ENCODE peak calls at places on chromosomes 1 and 21, in seven cellular contexts. O is nephron progenitor cell, A is mammary epithelial cell, D is psoas muscle, I is PC-3, L is fibroblast of pulmonary artery, H is cardiac muscle cell. X is an unnamed sample.

GRCh38 chr1:179141592-179142244 is 59.8 kb downstream of the TOR3A start:
- DNase-seq in I (peak), A (peak), H (peak), O (no peak), L (peak), D (no peak), X (no peak)

GRCh38 chr1:106526650-106527049 is 529.8 kb upstream of the PRMT6 start:
- DNase-seq in A (peak), D (no peak), I (peak), O (no peak), H (peak), L (peak), X (no peak)

GRCh38 chr1:181119076-181119989 is 30.8 kb downstream of the IER5 start:
- DNase-seq in O (no peak), D (no peak), L (no peak), A (peak), H (no peak), I (peak), X (no peak)

GRCh38 chr1:65343286-65343685 is 33.9 kb downstream of the DNAJC6 start:
- DNase-seq in L (peak), D (no peak), I (peak), O (no peak), H (peak), A (peak), X (no peak)

GRCh38 chr1:52554756-52555155 is 1.9 kb upstream of the TUT4 start:
- DNase-seq in O (no peak), H (no peak), D (no peak), I (no peak), A (peak), L (peak), X (no peak)

GRCh38 chr1:2642560-2643413 is 10.0 kb upstream of the MMEL1 start:
- DNase-seq in A (peak), H (peak), L (peak), D (peak), I (peak), O (peak), X (peak)

GRCh38 chr1:2478100-2478499 is 2.0 kb downstream of the PLCH2 start:
- DNase-seq in O (no peak), A (no peak), L (no peak), H (no peak), I (no peak), D (no peak), X (no peak)

GRCh38 chr21:22125581-22125980 is 1127.4 kb downstream of the NCAM2 start:
- DNase-seq in H (no peak), I (no peak), L (no peak), O (no peak), D (no peak), A (no peak), X (no peak)

GRCh38 chr1:53766766-53767409 is 27.9 kb upstream of the GLIS1 start:
- DNase-seq in D (no peak), O (no peak), I (no peak), A (peak), H (peak), L (peak), X (no peak)

GRCh38 chr1:151494741-151495281 is 16.4 kb upstream of the CGN start:
- DNase-seq in D (no peak), A (peak), O (no peak), I (peak), L (peak), H (peak), X (no peak)

GRCh38 chr1:92803140-92803887 is 18.4 kb upstream of the EVI5 start:
- DNase-seq in L (peak), I (no peak), O (no peak), H (peak), D (no peak), A (no peak), X (no peak)

GRCh38 chr1:119288751-119289150 is 79.8 kb upstream of the HAO2 start:
- DNase-seq in D (no peak), I (no peak), L (peak), H (no peak), A (no peak), O (no peak), X (no peak)

GRCh38 chr21:34302496-34302895 is 61.3 kb upstream of the KCNE2 start:
- DNase-seq in D (no peak), H (no peak), O (no peak), A (no peak), L (no peak), I (no peak), X (no peak)

GRCh38 chr21:37435719-37436118 is 69.1 kb downstream of the DYRK1A start:
- DNase-seq in D (no peak), O (no peak), I (no peak), A (no peak), H (no peak), L (no peak), X (no peak)

GRCh38 chr1:3907031-3907534 is 7.0 kb upstream of the C1orf174 start:
- DNase-seq in I (peak), D (no peak), H (no peak), A (no peak), L (no peak), O (peak), X (no peak)

GRCh38 chr1:159307338-159307737 is 5.2 kb downstream of the FCER1A start:
- DNase-seq in I (no peak), O (no peak), L (no peak), A (no peak), H (no peak), D (no peak), X (no peak)

GRCh38 chr1:21811875-21812305 is at the start of gene LDLRAD2:
- DNase-seq in H (peak), D (no peak), O (no peak), A (no peak), L (peak), I (no peak), X (no peak)

GRCh38 chr1:205435904-205436573 is 14.2 kb upstream of the LEMD1 start:
- DNase-seq in D (no peak), H (no peak), I (no peak), A (no peak), L (no peak), O (no peak), X (no peak)

GRCh38 chr1:174995121-174995520 is 4.6 kb upstream of the CACYBP start:
- DNase-seq in H (no peak), D (no peak), A (no peak), O (no peak), I (peak), L (no peak), X (no peak)

GRCh38 chr1:46137901-46138300 is 5.5 kb upstream of the PIK3R3 start:
- DNase-seq in O (no peak), D (no peak), H (peak), A (no peak), I (no peak), L (peak), X (no peak)

GRCh38 chr1:25343872-25344271 is 5.7 kb downstream of the TMEM50A start:
- DNase-seq in H (peak), I (peak), O (no peak), A (peak), L (peak), D (peak), X (no peak)

GRCh38 chr1:54356680-54357147 is 49.5 kb downstream of the SSBP3 start:
- DNase-seq in O (no peak), L (no peak), H (no peak), I (no peak), A (no peak), D (no peak), X (no peak)

GRCh38 chr1:18575620-18576019 is 55.0 kb upstream of the PAX7 start:
- DNase-seq in O (peak), I (peak), A (no peak), H (peak), D (no peak), L (peak), X (peak)

GRCh38 chr1:44008259-44008658 is 16.9 kb downstream of the CCDC24 start:
- DNase-seq in H (no peak), L (no peak), I (no peak), O (no peak), D (no peak), A (no peak), X (no peak)

GRCh38 chr1:168348146-168348709 is 67.6 kb downstream of the TBX19 start:
- DNase-seq in A (no peak), H (no peak), I (peak), O (no peak), D (no peak), L (no peak), X (no peak)

GRCh38 chr21:33587792-33588484 is 546 bp downstream of the DONSON start:
- DNase-seq in A (peak), D (peak), O (peak), L (peak), H (peak), I (peak), X (peak)

GRCh38 chr21:36589352-36589971 is 109.5 kb upstream of the SIM2 start:
- DNase-seq in D (peak), H (peak), I (peak), L (peak), A (no peak), O (no peak), X (no peak)

GRCh38 chr1:189616893-189617292 is 860.8 kb downstream of the BRINP3 start:
- DNase-seq in A (peak), I (peak), H (peak), D (no peak), O (no peak), L (peak), X (no peak)

GRCh38 chr1:42176902-42177519 is 12.5 kb upstream of the GUCA2A start:
- DNase-seq in I (peak), A (peak), L (peak), O (peak), D (no peak), H (peak), X (no peak)

GRCh38 chr1:29332204-29332603 is 95.9 kb downstream of the PTPRU start:
- DNase-seq in I (peak), A (peak), D (no peak), O (peak), H (peak), L (peak), X (no peak)

GRCh38 chr1:185408675-185409270 is 91.7 kb upstream of the IVNS1ABP start:
- DNase-seq in H (no peak), A (peak), O (no peak), D (no peak), I (peak), L (no peak), X (no peak)

GRCh38 chr1:84780000-84780716 is 89.9 kb upstream of the SSX2IP start:
- DNase-seq in I (peak), H (peak), D (no peak), L (peak), A (peak), O (no peak), X (no peak)

GRCh38 chr21:16633851-16634521 is 878.9 kb upstream of the CXADR start:
- DNase-seq in L (peak), H (peak), D (no peak), A (no peak), O (no peak), I (no peak), X (no peak)

GRCh38 chr1:939511-940107 is 15.9 kb downstream of the SAMD11 start:
- DNase-seq in I (no peak), A (no peak), L (no peak), O (no peak), D (no peak), H (no peak), X (no peak)

GRCh38 chr1:47870946-47871750 is 126.0 kb downstream of the TRABD2B start:
- DNase-seq in H (no peak), D (no peak), I (peak), L (no peak), O (no peak), A (no peak), X (no peak)

GRCh38 chr1:54327386-54328116 is 78.6 kb downstream of the SSBP3 start:
- DNase-seq in A (no peak), O (peak), L (no peak), H (no peak), D (no peak), I (no peak), X (no peak)

GRCh38 chr1:74504125-74505065 is 8.0 kb downstream of the LRRC53 start:
- DNase-seq in D (no peak), H (peak), A (peak), I (peak), L (peak), O (peak), X (peak)
- TF ChIP-seq CTCF in D (peak), H (peak), A (peak), I (peak), L (peak), O (peak), X (peak)

GRCh38 chr1:224784606-224785328 is 144.7 kb upstream of the DNAH14 start:
- DNase-seq in I (peak), A (peak), L (peak), H (peak), D (no peak), O (no peak), X (no peak)

GRCh38 chr1:224780736-224781135 is 148.7 kb upstream of the DNAH14 start:
- DNase-seq in H (no peak), I (no peak), A (no peak), O (no peak), D (no peak), L (no peak), X (no peak)

GRCh38 chr1:224783006-224783651 is 146.3 kb upstream of the DNAH14 start:
- DNase-seq in L (no peak), O (no peak), A (no peak), D (no peak), I (peak), H (no peak), X (no peak)

GRCh38 chr1:224781800-224782199 is 147.7 kb upstream of the DNAH14 start:
- DNase-seq in L (no peak), D (no peak), A (no peak), O (no peak), H (no peak), I (no peak), X (no peak)

GRCh38 chr1:224782601-224783000 is 146.9 kb upstream of the DNAH14 start:
- DNase-seq in I (no peak), H (no peak), D (no peak), L (no peak), O (no peak), A (no peak), X (no peak)
- TF ChIP-seq CTCF in I (no peak), H (no peak), D (no peak), L (no peak), O (no peak), A (no peak), X (no peak)

DNA sequence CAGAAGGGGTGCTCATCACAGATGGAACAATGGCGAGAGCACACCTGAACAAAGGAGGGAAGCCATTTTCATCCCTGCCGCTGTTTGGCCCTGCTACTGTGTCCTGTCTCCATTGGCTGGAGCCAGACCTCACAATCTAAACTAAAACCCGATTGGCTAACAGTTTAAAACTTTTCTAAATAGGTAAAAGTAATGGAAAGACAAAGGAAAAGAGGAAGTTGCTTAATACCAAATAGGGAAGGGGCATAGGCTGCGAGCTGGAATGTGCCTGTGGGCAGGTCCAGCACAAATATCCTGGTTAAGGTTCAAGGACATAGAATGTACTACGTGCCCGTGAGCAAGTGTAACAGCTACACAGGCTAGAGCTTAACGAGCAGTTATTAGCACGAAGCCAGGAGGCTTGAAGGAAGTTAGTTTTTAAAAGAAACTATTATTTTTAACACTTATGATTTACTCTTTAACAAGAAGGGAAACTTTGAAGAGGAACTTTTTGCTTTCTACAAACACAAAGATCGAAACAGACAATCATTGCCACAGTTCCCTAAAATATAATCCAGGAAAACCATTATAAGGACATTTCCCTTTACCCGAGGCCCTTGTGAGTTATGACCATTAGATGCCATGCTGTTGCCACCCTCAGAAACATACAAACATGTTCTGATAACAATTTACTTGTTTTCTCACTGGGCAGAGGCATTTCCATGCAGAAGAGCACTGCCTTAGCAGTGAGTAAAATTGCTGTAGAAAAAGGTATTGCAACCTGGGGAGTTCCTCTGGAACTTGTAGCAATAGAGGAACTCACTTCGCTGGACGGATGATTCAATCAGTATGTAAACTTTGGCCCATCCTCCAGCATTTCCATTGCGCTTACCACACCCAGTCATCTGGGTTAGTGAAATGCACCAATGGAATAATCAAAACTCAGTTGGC is 4.8 kb upstream of the PTTG1IP start:
- DNase-seq in L (no peak), H (no peak), A (no peak), I (peak), D (no peak), O (no peak), X (no peak)
- TF ChIP-seq CTCF in L (no peak), H (no peak), A (no peak), I (no peak), D (no peak), O (no peak), X (no peak)

GRCh38 chr21:45357436-45358260 is 47.3 kb upstream of the COL18A1 start:
- DNase-seq in H (peak), D (peak), O (no peak), A (no peak), I (no peak), L (no peak), X (no peak)

GRCh38 chr21:45356653-45357435 is 48.1 kb upstream of the COL18A1 start:
- DNase-seq in A (no peak), D (no peak), L (no peak), I (no peak), H (no peak), O (no peak), X (no peak)

GRCh38 chr21:45355573-45355972 is 49.4 kb upstream of the COL18A1 start:
- DNase-seq in H (no peak), D (no peak), I (no peak), A (no peak), O (no peak), L (no peak), X (no peak)

GRCh38 chr21:45354970-45355369 is 50.0 kb upstream of the COL18A1 start:
- DNase-seq in O (no peak), L (no peak), D (no peak), H (no peak), I (peak), A (no peak), X (no peak)

DNA sequence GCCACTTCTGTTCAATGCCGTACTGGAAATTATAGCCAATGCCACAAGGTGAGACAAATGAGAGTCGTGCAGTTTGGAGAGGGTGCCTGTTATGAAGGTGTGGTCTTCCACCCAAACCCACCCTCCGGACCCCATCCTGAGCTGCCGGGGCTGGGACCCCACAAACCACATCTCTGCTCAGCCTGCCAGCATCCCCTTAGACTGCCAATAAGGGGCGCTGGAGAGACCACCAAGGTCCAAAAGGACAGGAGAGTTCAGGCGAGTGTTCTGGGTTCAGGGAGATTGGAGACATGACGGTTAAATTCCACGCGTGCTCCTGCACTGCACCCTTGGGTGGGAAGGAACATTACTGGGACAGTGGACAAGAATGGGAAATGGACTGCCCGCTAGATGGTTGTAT is 48.7 kb upstream of the COL18A1 start:
- DNase-seq in D (no peak), O (no peak), I (no peak), L (no peak), A (no peak), H (no peak), X (no peak)
- TF ChIP-seq CTCF in D (no peak), O (no peak), I (peak), L (peak), A (no peak), H (no peak), X (peak)

X was measured in progenitor cell of endocrine pancreas.